ENCODE peak calls at places on chromosomes 5 and 9, in four cellular contexts. H, Y, W and T are unnamed samples.

GRCh38 chr9:112174965-112175795 is at the start of gene SUSD1:
- DNase-seq in H (peak; percentile 77), Y (no peak), W (peak; percentile 33), T (peak; percentile 73)

GRCh38 chr9:36867241-36867640 is 166.8 kb downstream of the PAX5 start:
- DNase-seq in W (no peak), Y (no peak), H (no peak), T (no peak)

GRCh38 chr5:142857405-142857804 is 87.2 kb downstream of the ARHGAP26 start:
- DNase-seq in Y (no peak), H (peak; percentile 46), W (no peak), T (no peak)

GRCh38 chr5:177378884-177379883 is 5.0 kb upstream of the SLC34A1 start:
- DNase-seq in W (no peak), H (no peak), Y (peak; percentile 70), T (no peak)

GRCh38 chr5:175059687-175060194 is 335.4 kb downstream of the MSX2 start:
- DNase-seq in Y (no peak), H (peak; percentile 92), W (no peak), T (peak; percentile 58)

GRCh38 chr5:139658928-139659667 is 10.9 kb downstream of the CXXC5 start:
- DNase-seq in Y (peak; percentile 72), H (peak; percentile 70), W (no peak), T (no peak)

GRCh38 chr9:35771943-35772342 is 17.9 kb upstream of the MSMP start:
- DNase-seq in Y (no peak), W (no peak), H (no peak), T (no peak)

GRCh38 chr9:84998639-84999038 is 329.1 kb downstream of the NTRK2 start:
- DNase-seq in W (no peak), Y (no peak), H (no peak), T (no peak)

GRCh38 chr9:27791311-27791710 is 218.0 kb upstream of the C9orf72 start:
- DNase-seq in Y (peak; percentile 6), H (no peak), W (no peak), T (no peak)

GRCh38 chr5:38830521-38831051 is 15.2 kb upstream of the OSMR start:
- DNase-seq in Y (peak; percentile 59), H (no peak), W (no peak), T (no peak)

GRCh38 chr9:14168381-14168780 is 145.6 kb downstream of the NFIB start:
- DNase-seq in W (no peak), H (no peak), Y (no peak), T (no peak)

GRCh38 chr5:172659909-172660628 is 19.0 kb downstream of the NEURL1B start:
- DNase-seq in W (no peak), H (peak; percentile 85), Y (peak; percentile 71), T (no peak)

GRCh38 chr5:51539232-51539631 is 156.0 kb downstream of the ISL1 start:
- DNase-seq in H (no peak), W (no peak), Y (no peak), T (no peak)

GRCh38 chr5:135978993-135979392 is 24.2 kb upstream of the LECT2 start:
- DNase-seq in W (no peak), Y (no peak), H (no peak), T (no peak)

GRCh38 chr5:141524604-141525597 is 36.0 kb downstream of the PCDHGC5 start:
- DNase-seq in H (peak; percentile 99), Y (peak; percentile 98), W (peak; percentile 32), T (peak; percentile 70)

GRCh38 chr5:106312360-106312759 is 1358.4 kb downstream of the EFNA5 start:
- DNase-seq in Y (peak; percentile 21), H (no peak), W (no peak), T (no peak)

GRCh38 chr9:1337169-1337568 is 287.0 kb downstream of the DMRT2 start:
- DNase-seq in Y (no peak), H (no peak), W (no peak), T (no peak)

GRCh38 chr5:97363577-97363976 is 180.5 kb upstream of the RIOK2 start:
- DNase-seq in W (no peak), H (no peak), Y (no peak), T (no peak)